ENCODE peak calls at places on chromosomes 12 and 14, in nine cellular contexts. P is effector memory CD4-positive, alpha-beta T cell; L is MM.1S; G is stomach; C is CD8-positive, alpha-beta T cell; N is foreskin keratinocyte; T is A549; U is tibial nerve; K is GM23338. J is an unnamed sample.

GRCh38 chr12:14950982-14951746 is 10.2 kb downstream of the ARHGDIB start:
- DNase-seq in C (peak; percentile 34), U (no peak), P (no peak), G (no peak), K (peak; percentile 42), L (no peak), T (no peak), N (peak; percentile 85), J (no peak)

GRCh38 chr14:26370118-26370517 is 227.7 kb downstream of the NOVA1 start:
- DNase-seq in T (no peak), N (peak; percentile 2), L (no peak), U (no peak), G (no peak), P (no peak), C (no peak), K (no peak), J (no peak)

GRCh38 chr12:13087766-13088165 is 15.7 kb downstream of the GSG1 start:
- DNase-seq in G (no peak), U (no peak), K (peak; percentile 58), T (no peak), P (no peak), L (no peak), C (no peak), N (no peak), J (no peak)

GRCh38 chr14:52077261-52077984 is 8.6 kb upstream of the NID2 start:
- DNase-seq in G (no peak), N (no peak), K (no peak), C (no peak), T (no peak), U (no peak), P (no peak), L (no peak), J (no peak)

GRCh38 chr14:93343797-93344196 is 3.2 kb upstream of the COX8C start:
- DNase-seq in L (no peak), K (peak; percentile 75), C (no peak), T (no peak), U (no peak), G (no peak), P (no peak), N (no peak), J (no peak)

GRCh38 chr12:84857809-84858208 is 54.8 kb downstream of the SLC6A15 start:
- DNase-seq in K (no peak), U (no peak), T (no peak), P (no peak), G (no peak), N (no peak), L (peak; percentile 77), C (no peak), J (no peak)

GRCh38 chr12:71159260-71159659 is 1.5 kb upstream of the TSPAN8 start:
- DNase-seq in C (no peak), G (no peak), K (no peak), N (no peak), P (no peak), L (no peak), U (no peak), T (no peak), J (no peak)

GRCh38 chr14:61560323-61560722 is 135.0 kb upstream of the HIF1A start:
- DNase-seq in N (no peak), G (no peak), T (no peak), L (no peak), U (no peak), K (no peak), C (no peak), P (no peak), J (no peak)

GRCh38 chr12:79934309-79935020 is 432 bp downstream of the PPP1R12A start:
- DNase-seq in G (peak; percentile 39), T (peak; percentile 19), K (peak; percentile 74), L (peak; percentile 21), U (peak; percentile 26), C (peak; percentile 34), P (peak; percentile 34), N (no peak), J (peak; percentile 74)

GRCh38 chr12:20463920-20464524 is 95.7 kb downstream of the PDE3A start:
- DNase-seq in P (no peak), G (no peak), U (no peak), K (peak; percentile 44), L (peak; percentile 26), C (no peak), T (peak; percentile 18), N (peak; percentile 1), J (peak; percentile 44)

GRCh38 chr14:105830171-105830570 is 303.8 kb downstream of the TMEM121 start:
- DNase-seq in U (no peak), T (no peak), P (no peak), N (no peak), L (no peak), K (no peak), C (no peak), G (no peak), J (no peak)

GRCh38 chr14:95533391-95533821 is 1.4 kb upstream of the GLRX5 start:
- DNase-seq in G (no peak), U (no peak), P (no peak), C (no peak), K (peak; percentile 21), T (no peak), N (no peak), L (no peak), J (peak; percentile 73)
- H3K4me1 ChIP-seq in G (peaks cover 59% of the 10 kb centered on the region), U (peaks cover 46% of the 10 kb centered on the region), P (peaks cover 32% of the 10 kb centered on the region), C (peaks cover 46% of the 10 kb centered on the region), K (peaks cover 30% of the 10 kb centered on the region), T (peaks cover 43% of the 10 kb centered on the region), N (peaks cover 21% of the 10 kb centered on the region), L (peaks cover 3% of the 10 kb centered on the region), J (peaks cover 44% of the 10 kb centered on the region)

GRCh38 chr12:65277994-65278575 is 398 bp upstream of the MSRB3 start:
- DNase-seq in G (no peak), K (peak; percentile 38), U (no peak), P (no peak), L (no peak), T (no peak), N (no peak), C (no peak), J (no peak)

GRCh38 chr12:65280306-65280705 is 1.8 kb downstream of the MSRB3 start:
- DNase-seq in L (no peak), C (no peak), G (no peak), N (no peak), T (no peak), U (no peak), K (no peak), P (no peak), J (no peak)

GRCh38 chr12:65276923-65277322 is 1.6 kb upstream of the MSRB3 start:
- DNase-seq in C (no peak), L (no peak), G (no peak), U (no peak), K (no peak), P (no peak), N (no peak), T (no peak), J (no peak)

GRCh38 chr12:65279387-65280112 is 1.1 kb downstream of the MSRB3 start:
- DNase-seq in N (no peak), P (no peak), C (no peak), L (peak; percentile 44), U (no peak), G (no peak), K (no peak), T (no peak), J (no peak)

DNA sequence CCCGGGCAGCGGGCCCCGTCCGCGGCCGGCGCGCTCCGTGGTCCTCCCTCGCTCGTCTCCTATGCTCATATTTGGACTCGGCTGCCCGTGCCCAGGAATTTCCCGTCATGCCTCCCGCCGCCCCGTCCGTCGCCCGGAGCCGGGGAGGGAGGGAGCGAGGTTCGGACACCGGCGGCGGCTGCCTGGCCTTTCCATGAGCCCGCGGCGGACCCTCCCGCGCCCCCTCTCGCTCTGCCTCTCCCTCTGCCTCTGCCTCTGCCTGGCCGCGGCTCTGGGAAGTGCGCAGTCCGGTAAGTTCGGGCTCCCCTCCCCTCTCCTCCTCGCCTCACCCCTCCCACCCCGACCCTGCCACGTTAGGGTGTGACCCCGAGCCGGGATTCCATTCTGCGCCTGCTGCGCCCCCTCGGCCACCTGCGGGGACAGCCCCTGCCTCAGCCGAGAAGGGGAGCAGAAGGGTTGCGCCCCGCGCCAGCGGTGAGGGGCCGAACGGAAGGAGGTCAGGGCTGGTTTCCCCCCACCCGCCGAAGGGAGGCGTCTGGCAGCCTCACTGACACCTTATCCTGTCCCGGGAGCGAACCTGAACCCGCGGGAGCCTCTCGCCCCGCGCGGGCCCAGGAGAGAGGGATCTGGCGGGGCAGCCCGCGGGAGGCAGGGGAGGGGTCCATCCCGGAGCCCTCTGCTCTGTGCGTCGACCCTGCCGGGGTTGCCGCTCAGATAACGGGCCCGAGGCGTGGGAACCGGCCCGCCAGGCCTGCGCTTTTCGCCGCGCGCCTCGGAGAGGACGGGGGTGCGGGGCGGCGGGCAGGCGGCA is at the start of gene MSRB3:
- DNase-seq in N (peak; percentile 49), U (peak; percentile 56), C (peak; percentile 5), T (peak; percentile 81), K (peak; percentile 88), G (peak; percentile 43), P (no peak), L (peak; percentile 38), J (no peak)
- H3K27ac ChIP-seq in N (no peak within 1 kb of the TSS), U (peak within 1 kb of the TSS; percentile 94), C (no peak within 1 kb of the TSS), T (peak within 1 kb of the TSS; percentile 91), K (no peak within 1 kb of the TSS), G (peak within 1 kb of the TSS; percentile 42), P (no peak within 1 kb of the TSS), L (no peak within 1 kb of the TSS), J (no peak within 1 kb of the TSS)

GRCh38 chr12:49093746-49094103 is 876 bp downstream of the DHH start:
- DNase-seq in T (no peak), U (no peak), N (no peak), P (no peak), L (no peak), C (no peak), G (no peak), K (peak; percentile 38), J (no peak)
- H3K4me1 ChIP-seq in T (peaks cover 17% of the 10 kb centered on the region), U (peaks cover 49% of the 10 kb centered on the region), N (no peaks in the 10 kb centered on the region), P (peaks cover 39% of the 10 kb centered on the region), L (no peaks in the 10 kb centered on the region), C (peaks cover 52% of the 10 kb centered on the region), G (peaks cover 50% of the 10 kb centered on the region), K (peaks cover 47% of the 10 kb centered on the region), J (peaks cover 18% of the 10 kb centered on the region)

GRCh38 chr12:124994435-124994975 is 1.1 kb downstream of the BRI3BP start:
- DNase-seq in N (peak; percentile 34), U (no peak), G (peak; percentile 51), P (no peak), T (no peak), L (no peak), C (no peak), K (peak; percentile 49), J (peak; percentile 90)
- H3K27ac ChIP-seq in N (peak overlapping the region; percentile 25), U (no peak overlapping the region), G (peak overlapping the region; percentile 86), P (no peak overlapping the region), T (peak overlapping the region; percentile 98), L (no peak overlapping the region), C (no peak overlapping the region), K (no peak overlapping the region), J (peak overlapping the region; percentile 99)

J was measured in Karpas-422.